ENCODE peak calls at places on chromosomes 3 and 15, in seven cellular contexts. F is esophagus muscularis mucosa; N is astrocyte of the hippocampus; M is A172; E is activated CD8-positive, alpha-beta memory T cell treated with anti-CD3 and anti-CD28 coated beads for 48 hours; Q is psoas muscle; O is KBM-7. R is an unnamed sample.

GRCh38 chr3:190003730-190004129 is 117.0 kb downstream of the P3H2 start:
- DNase-seq in F (no peak), N (peak), M (peak), E (no peak), Q (no peak), O (no peak), R (peak)

GRCh38 chr15:62248277-62248974 is 83.3 kb upstream of the C2CD4B start:
- DNase-seq in F (no peak), N (no peak), M (no peak), E (no peak), Q (no peak), O (no peak), R (no peak)

GRCh38 chr3:25831578-25831977 is 41.7 kb downstream of the OXSM start:
- DNase-seq in F (no peak), N (peak), M (peak), E (no peak), Q (no peak), O (peak), R (peak)

GRCh38 chr15:89672221-89673161 is 6.7 kb downstream of the PLIN1 start:
- DNase-seq in F (no peak), N (peak), M (no peak), E (no peak), Q (no peak), O (no peak), R (peak)

GRCh38 chr15:80636675-80637074 is 58.4 kb upstream of the ABHD17C start:
- DNase-seq in F (no peak), N (no peak), M (no peak), E (no peak), Q (no peak), O (no peak), R (no peak)

GRCh38 chr15:40787344-40787841 is 17.6 kb downstream of the C15orf62 start:
- DNase-seq in F (no peak), N (peak), M (peak), E (no peak), Q (no peak), O (peak), R (peak)

GRCh38 chr3:53286727-53287412 is 31.0 kb upstream of the TKT start:
- DNase-seq in F (no peak), N (peak), M (no peak), E (no peak), Q (no peak), O (no peak), R (peak)

GRCh38 chr3:135072431-135072830 is 277.4 kb downstream of the EPHB1 start:
- DNase-seq in F (no peak), N (no peak), M (no peak), E (no peak), Q (no peak), O (no peak), R (no peak)

GRCh38 chr15:97968380-97968779 is 7.9 kb downstream of the ARRDC4 start:
- DNase-seq in F (no peak), N (peak), M (peak), E (no peak), Q (no peak), O (no peak), R (peak)

GRCh38 chr3:14806641-14807263 is 12.0 kb upstream of the FGD5 start:
- DNase-seq in F (no peak), N (no peak), M (peak), E (no peak), Q (no peak), O (peak), R (no peak)

GRCh38 chr3:139520028-139520737 is 19.4 kb downstream of the RBP1 start:
- DNase-seq in F (peak), N (no peak), M (no peak), E (no peak), Q (no peak), O (peak), R (peak)

GRCh38 chr3:171354706-171355582 is 105.3 kb downstream of the TNIK start:
- DNase-seq in F (no peak), N (no peak), M (peak), E (no peak), Q (no peak), O (no peak), R (peak)

GRCh38 chr3:64295594-64295993 is 70.3 kb upstream of the PRICKLE2 start:
- DNase-seq in F (no peak), N (peak), M (peak), E (no peak), Q (no peak), O (no peak), R (peak)

GRCh38 chr3:27827041-27827440 is 104.9 kb upstream of the EOMES start:
- DNase-seq in F (no peak), N (no peak), M (no peak), E (no peak), Q (no peak), O (peak), R (no peak)

GRCh38 chr3:119643528-119643927 is 16.9 kb downstream of the POPDC2 start:
- DNase-seq in F (no peak), N (peak), M (peak), E (no peak), Q (no peak), O (no peak), R (peak)

GRCh38 chr3:14602006-14602803 is 49.4 kb upstream of the CCDC174 start:
- DNase-seq in F (no peak), N (no peak), M (no peak), E (no peak), Q (no peak), O (no peak), R (no peak)

GRCh38 chr15:25910832-25911231 is 47.7 kb upstream of the ATP10A start:
- DNase-seq in F (no peak), N (no peak), M (no peak), E (no peak), Q (no peak), O (no peak), R (no peak)

GRCh38 chr3:152638707-152639450 is 196.1 kb upstream of the P2RY1 start:
- DNase-seq in F (no peak), N (peak), M (no peak), E (no peak), Q (no peak), O (peak), R (peak)

GRCh38 chr15:69027976-69028518 is 13.6 kb downstream of the NOX5 start:
- DNase-seq in F (peak), N (no peak), M (no peak), E (no peak), Q (no peak), O (no peak), R (no peak)

GRCh38 chr15:74406992-74407705 is 26.6 kb downstream of the SEMA7A start:
- DNase-seq in F (no peak), N (peak), M (peak), E (no peak), Q (no peak), O (peak), R (peak)

GRCh38 chr15:63870403-63871209 is 36.9 kb upstream of the HERC1 start:
- DNase-seq in F (no peak), N (peak), M (peak), E (no peak), Q (peak), O (peak), R (peak)

GRCh38 chr3:14412831-14413380 is 10.5 kb downstream of the SLC6A6 start:
- DNase-seq in F (no peak), N (peak), M (peak), E (no peak), Q (no peak), O (no peak), R (peak)

GRCh38 chr3:66442254-66443249 is 58.3 kb downstream of the LRIG1 start:
- DNase-seq in F (no peak), N (peak), M (peak), E (no peak), Q (peak), O (peak), R (peak)

GRCh38 chr15:37015025-37015424 is 85.3 kb downstream of the MEIS2 start:
- DNase-seq in F (no peak), N (peak), M (no peak), E (no peak), Q (no peak), O (no peak), R (peak)

GRCh38 chr15:76293361-76293760 is 17.9 kb downstream of the ETFA start:
- DNase-seq in F (no peak), N (no peak), M (no peak), E (no peak), Q (no peak), O (no peak), R (no peak)

GRCh38 chr15:67744331-67745058 is 80.8 kb upstream of the SKOR1 start:
- DNase-seq in F (no peak), N (no peak), M (no peak), E (no peak), Q (no peak), O (no peak), R (no peak)

GRCh38 chr3:133469140-133469731 is 69.4 kb downstream of the BFSP2 start:
- DNase-seq in F (no peak), N (no peak), M (no peak), E (no peak), Q (no peak), O (no peak), R (peak)

GRCh38 chr15:64693134-64693533 is 82.3 kb downstream of the RBPMS2 start:
- DNase-seq in F (no peak), N (peak), M (peak), E (no peak), Q (peak), O (peak), R (peak)

GRCh38 chr3:31981206-31982181 is at the start of the genes OSBPL10 and ZNF860:
- DNase-seq in F (peak), N (peak), M (peak), E (no peak), Q (peak), O (peak), R (peak)

R was measured in fibroblast of villous mesenchyme.